ENCODE peak calls at places on chromosome 4, in eight cellular contexts. V is AG08395; I is OCI-LY7; H is M059J; A is stimulated activated naive CD8-positive, alpha-beta T cell treated with anti-CD3 and anti-CD28 coated beads, Interleukin-15, Interleukin-2, amounts not matched to agents 100 U/mL and 50 U/mL, for 24 hours; R is brain microvascular endothelial cell; N is D341Med; T is T-helper 9 cell. Y is an unnamed sample.

GRCh38 chr4:76306882-76307669 is 543 bp downstream of the STBD1 start:
- DNase-seq in V (peak), I (no peak), H (peak), A (peak), R (peak), N (peak), T (no peak), Y (peak)

GRCh38 chr4:140286503-140286902 is 86.9 kb upstream of the SCOC start:
- DNase-seq in V (peak), I (no peak), H (peak), A (no peak), R (no peak), N (no peak), T (no peak), Y (no peak)

GRCh38 chr4:110472583-110473329 is 3.2 kb upstream of the ENPEP start:
- DNase-seq in V (no peak), I (no peak), H (no peak), A (no peak), R (no peak), N (no peak), T (no peak), Y (no peak)

GRCh38 chr4:139933541-139933940 is 220.4 kb downstream of the MAML3 start:
- DNase-seq in V (no peak), I (no peak), H (no peak), A (no peak), R (no peak), N (no peak), T (no peak), Y (no peak)

GRCh38 chr4:85482000-85482738 is 7.2 kb downstream of the ARHGAP24 start:
- DNase-seq in V (no peak), I (no peak), H (no peak), A (no peak), R (no peak), N (no peak), T (no peak), Y (no peak)

GRCh38 chr4:94641702-94642560 is 115.8 kb upstream of the BMPR1B start:
- DNase-seq in V (peak), I (no peak), H (peak), A (no peak), R (no peak), N (no peak), T (no peak), Y (no peak)

GRCh38 chr4:102612824-102613366 is 111.7 kb downstream of the NFKB1 start:
- DNase-seq in V (no peak), I (no peak), H (no peak), A (no peak), R (no peak), N (no peak), T (no peak), Y (no peak)

GRCh38 chr4:179325181-179325580 is 1882.9 kb upstream of the AGA start:
- DNase-seq in V (no peak), I (no peak), H (peak), A (no peak), R (no peak), N (no peak), T (no peak), Y (no peak)

GRCh38 chr4:99917575-99917974 is 23.3 kb upstream of the LAMTOR3 start:
- DNase-seq in V (no peak), I (no peak), H (no peak), A (no peak), R (no peak), N (no peak), T (no peak), Y (no peak)

GRCh38 chr4:158649111-158649680 is 22.5 kb downstream of the C4orf46 start:
- DNase-seq in V (no peak), I (no peak), H (no peak), A (no peak), R (no peak), N (no peak), T (no peak), Y (no peak)

GRCh38 chr4:31984872-31985271 is 1264.7 kb downstream of the PCDH7 start:
- DNase-seq in V (no peak), I (no peak), H (no peak), A (no peak), R (peak), N (no peak), T (no peak), Y (no peak)

GRCh38 chr4:100836929-100837328 is 319.1 kb upstream of the EMCN start:
- DNase-seq in V (no peak), I (no peak), H (no peak), A (no peak), R (no peak), N (no peak), T (no peak), Y (peak)

GRCh38 chr4:1296324-1297022 is 6.8 kb downstream of the MAEA start:
- DNase-seq in V (no peak), I (no peak), H (no peak), A (no peak), R (no peak), N (no peak), T (no peak), Y (no peak)

GRCh38 chr4:154126276-154126675 is 337.4 kb upstream of the SFRP2 start:
- DNase-seq in V (no peak), I (no peak), H (peak), A (no peak), R (peak), N (no peak), T (no peak), Y (no peak)